ENCODE peak calls at places on chromosomes 11 and 22, in eight cellular contexts. R is cerebellum, G is adrenal gland, X is small intestine, N is CD14-positive monocyte, A is T-helper 2 cell, E is adipocyte, D is AG04450. V is an unnamed sample.

GRCh38 chr11:8706673-8707432 is 24.3 kb downstream of the RPL27A start:
- DNase-seq in R (peak), G (no peak), X (no peak), N (no peak), A (no peak), E (no peak), D (no peak), V (no peak)

GRCh38 chr22:37353839-37354238 is 71.5 kb downstream of the CYTH4 start:
- DNase-seq in R (no peak), G (no peak), X (no peak), N (no peak), A (no peak), E (peak), D (no peak), V (no peak)

GRCh38 chr11:126139541-126140091 is 71.8 kb downstream of the RPUSD4 start:
- DNase-seq in R (peak), G (no peak), X (no peak), N (no peak), A (no peak), E (peak), D (no peak), V (no peak)

GRCh38 chr22:20403779-20404140 is 9.8 kb downstream of the ZNF74 start:
- DNase-seq in R (no peak), G (no peak), X (no peak), N (no peak), A (no peak), E (no peak), D (no peak), V (no peak)

GRCh38 chr11:75339685-75340409 is 11.6 kb downstream of the ARRB1 start:
- DNase-seq in R (no peak), G (no peak), X (no peak), N (no peak), A (no peak), E (no peak), D (no peak), V (peak)

GRCh38 chr22:29380032-29380781 is 8.2 kb downstream of the AP1B1 start:
- DNase-seq in R (no peak), G (no peak), X (no peak), N (no peak), A (no peak), E (peak), D (no peak), V (no peak)

GRCh38 chr11:46889689-46890475 is 28.5 kb downstream of the LRP4 start:
- DNase-seq in R (peak), G (peak), X (peak), N (peak), A (peak), E (peak), D (peak), V (peak)

GRCh38 chr22:49506010-49506400 is 321.7 kb downstream of the BRD1 start:
- DNase-seq in R (no peak), G (no peak), X (no peak), N (no peak), A (no peak), E (no peak), D (no peak), V (no peak)